ENCODE peak calls at places on chromosomes 1 and 21, in five cellular contexts. K is fibroblast of pulmonary artery; M is foreskin fibroblast; D is stimulated activated CD4-positive, alpha-beta T cell treated with anti-CD3 and anti-CD28 coated beads, Interleukin-12 subunit alpha, Interleukin-12 subunit beta, amount 100 ng/mL, for 48 hours; P is progenitor cell of endocrine pancreas. V is an unnamed sample.

GRCh38 chr1:205811660-205812059 is 1.3 kb downstream of the SLC41A1 start:
- DNase-seq in P (no peak), D (no peak), K (peak), M (no peak), V (no peak)

GRCh38 chr1:998905-999796 is 746 bp downstream of the HES4 start:
- DNase-seq in P (peak), D (no peak), M (no peak), K (peak), V (peak)

GRCh38 chr1:224745388-224745787 is 129.3 kb downstream of the CNIH3 start:
- DNase-seq in K (no peak), D (no peak), P (no peak), M (no peak), V (no peak)

GRCh38 chr1:153168686-153169085 is 18.0 kb upstream of the SPRR2G start:
- DNase-seq in M (no peak), P (no peak), K (no peak), D (no peak), V (no peak)

GRCh38 chr1:168717906-168718891 is 10.8 kb downstream of the DPT start:
- DNase-seq in M (no peak), K (peak), D (no peak), P (no peak), V (no peak)

GRCh38 chr1:194723067-194723466 is 1536.7 kb upstream of the B3GALT2 start:
- DNase-seq in M (peak), P (no peak), D (no peak), K (no peak), V (no peak)

GRCh38 chr1:197675475-197676324 is 99.6 kb downstream of the DENND1B start:
- DNase-seq in P (no peak), D (no peak), M (no peak), K (peak), V (peak)

GRCh38 chr21:38660333-38661295 is 145.1 kb upstream of the ETS2 start:
- DNase-seq in P (no peak), M (no peak), D (no peak), K (no peak), V (no peak)

GRCh38 chr1:155077758-155078495 is 710 bp upstream of the EFNA3 start:
- DNase-seq in M (no peak), K (no peak), P (no peak), D (no peak), V (peak)

GRCh38 chr1:217211484-217211883 is 419.4 kb downstream of the GPATCH2 start:
- DNase-seq in M (no peak), K (no peak), P (no peak), D (no peak), V (no peak)

GRCh38 chr1:41622402-41622801 is 137.9 kb upstream of the EDN2 start:
- DNase-seq in M (no peak), D (no peak), K (peak), P (no peak), V (no peak)

GRCh38 chr1:227887697-227888403 is 59.9 kb downstream of the WNT9A start:
- DNase-seq in M (peak), D (no peak), K (peak), P (peak), V (no peak)

GRCh38 chr1:29280780-29281131 is 44.4 kb downstream of the PTPRU start:
- DNase-seq in D (no peak), K (peak), P (no peak), M (peak), V (peak)

GRCh38 chr1:84247425-84248220 is 53.9 kb upstream of the SAMD13 start:
- DNase-seq in D (no peak), M (peak), K (peak), P (no peak), V (peak)

GRCh38 chr1:173507847-173508209 is 30.7 kb downstream of the PRDX6 start:
- DNase-seq in K (no peak), D (no peak), M (no peak), P (no peak), V (no peak)

GRCh38 chr1:227917081-227917950 is 30.4 kb downstream of the WNT9A start:
- DNase-seq in P (no peak), D (no peak), M (no peak), K (no peak), V (no peak)

GRCh38 chr1:25804964-25805862 is 5.2 kb downstream of the SELENON start:
- DNase-seq in D (no peak), P (no peak), M (no peak), K (no peak), V (no peak)

GRCh38 chr1:200525167-200526123 is 95.1 kb downstream of the KIF14 start:
- DNase-seq in M (peak), P (no peak), K (peak), D (no peak), V (peak)

GRCh38 chr1:10459185-10459584 is 9.4 kb downstream of the CORT start:
- DNase-seq in M (peak), D (no peak), K (peak), P (no peak), V (peak)

GRCh38 chr1:224203243-224204016 is 20.4 kb downstream of the DEGS1 start:
- DNase-seq in D (no peak), K (peak), P (no peak), M (peak), V (peak)

GRCh38 chr1:17236779-17237601 is 11.9 kb upstream of the PADI3 start:
- DNase-seq in M (peak), K (peak), P (peak), D (peak), V (peak)

GRCh38 chr1:197915797-197916686 is 1.1 kb upstream of the LHX9 start:
- DNase-seq in M (no peak), P (peak), D (no peak), K (peak), V (peak)

GRCh38 chr1:27609618-27610240 is 5.8 kb upstream of the AHDC1 start:
- DNase-seq in P (no peak), M (no peak), D (no peak), K (no peak), V (no peak)

GRCh38 chr1:2801535-2802291 is at the start of gene TTC34:
- DNase-seq in D (peak), M (no peak), P (no peak), K (no peak), V (no peak)

GRCh38 chr1:192632641-192633532 is 3.1 kb upstream of the RGS13 start:
- DNase-seq in P (no peak), K (no peak), D (no peak), M (no peak), V (no peak)